ENCODE peak calls at places on chromosomes 5 and 9, in ten cellular contexts. One of them, this sample, is unnamed.

GRCh38 chr5:54090495-54091084 is 219.8 kb downstream of the ARL15 start:
- DNase-seq in islet precursor cell: no peak
- DNase-seq in amniotic epithelial cell: peak
- DNase-seq in HTR-8/SVneo: peak
- DNase-seq in cardiac septum: no peak
- DNase-seq in PC-3: peak
- DNase-seq in NCI-H748 treated with DMSO at 0.1 percent for 48 hours: no peak
- DNase-seq in stimulated activated CD4-positive, alpha-beta T cell treated with anti-CD3 and anti-CD28 coated beads, Interleukin-4, amount 100 ng/mL, for 4 hours: no peak
- DNase-seq in NCI-H2081: no peak
- DNase-seq in midbrain: no peak
- DNase-seq in this sample: peak

GRCh38 chr9:87494970-87495471 is 2.6 kb upstream of the DAPK1 start:
- DNase-seq in NCI-H2081: no peak
- DNase-seq in amniotic epithelial cell: peak
- DNase-seq in NCI-H748 treated with DMSO at 0.1 percent for 48 hours: no peak
- DNase-seq in cardiac septum: no peak
- DNase-seq in islet precursor cell: peak
- DNase-seq in PC-3: no peak
- DNase-seq in HTR-8/SVneo: no peak
- DNase-seq in stimulated activated CD4-positive, alpha-beta T cell treated with anti-CD3 and anti-CD28 coated beads, Interleukin-4, amount 100 ng/mL, for 4 hours: no peak
- DNase-seq in midbrain: no peak
- DNase-seq in this sample: no peak

GRCh38 chr5:125700380-125700856 is 722.8 kb upstream of the GRAMD2B start:
- DNase-seq in stimulated activated CD4-positive, alpha-beta T cell treated with anti-CD3 and anti-CD28 coated beads, Interleukin-4, amount 100 ng/mL, for 4 hours: no peak
- DNase-seq in midbrain: no peak
- DNase-seq in amniotic epithelial cell: peak
- DNase-seq in islet precursor cell: no peak
- DNase-seq in NCI-H748 treated with DMSO at 0.1 percent for 48 hours: peak
- DNase-seq in NCI-H2081: peak
- DNase-seq in HTR-8/SVneo: no peak
- DNase-seq in cardiac septum: no peak
- DNase-seq in PC-3: peak
- DNase-seq in this sample: peak

GRCh38 chr5:103424453-103425205 is 138.0 kb downstream of the NUDT12 start:
- DNase-seq in NCI-H748 treated with DMSO at 0.1 percent for 48 hours: no peak
- DNase-seq in stimulated activated CD4-positive, alpha-beta T cell treated with anti-CD3 and anti-CD28 coated beads, Interleukin-4, amount 100 ng/mL, for 4 hours: no peak
- DNase-seq in islet precursor cell: no peak
- DNase-seq in cardiac septum: no peak
- DNase-seq in amniotic epithelial cell: peak
- DNase-seq in PC-3: no peak
- DNase-seq in NCI-H2081: no peak
- DNase-seq in midbrain: no peak
- DNase-seq in HTR-8/SVneo: no peak
- DNase-seq in this sample: peak

GRCh38 chr5:2168601-2169416 is 286.1 kb upstream of the IRX4 start:
- DNase-seq in amniotic epithelial cell: no peak
- DNase-seq in PC-3: no peak
- DNase-seq in NCI-H2081: no peak
- DNase-seq in NCI-H748 treated with DMSO at 0.1 percent for 48 hours: no peak
- DNase-seq in cardiac septum: no peak
- DNase-seq in islet precursor cell: no peak
- DNase-seq in stimulated activated CD4-positive, alpha-beta T cell treated with anti-CD3 and anti-CD28 coated beads, Interleukin-4, amount 100 ng/mL, for 4 hours: no peak
- DNase-seq in midbrain: no peak
- DNase-seq in HTR-8/SVneo: no peak
- DNase-seq in this sample: no peak

GRCh38 chr9:35904966-35905781 is 828 bp upstream of the HRCT1 start:
- DNase-seq in NCI-H2081: no peak
- DNase-seq in amniotic epithelial cell: peak
- DNase-seq in islet precursor cell: peak
- DNase-seq in HTR-8/SVneo: no peak
- DNase-seq in PC-3: peak
- DNase-seq in midbrain: no peak
- DNase-seq in stimulated activated CD4-positive, alpha-beta T cell treated with anti-CD3 and anti-CD28 coated beads, Interleukin-4, amount 100 ng/mL, for 4 hours: no peak
- DNase-seq in NCI-H748 treated with DMSO at 0.1 percent for 48 hours: no peak
- DNase-seq in cardiac septum: no peak
- DNase-seq in this sample: peak

GRCh38 chr5:347712-348284 is 26.3 kb downstream of the AHRR start:
- DNase-seq in islet precursor cell: no peak
- DNase-seq in amniotic epithelial cell: no peak
- DNase-seq in HTR-8/SVneo: no peak
- DNase-seq in PC-3: no peak
- DNase-seq in midbrain: no peak
- DNase-seq in stimulated activated CD4-positive, alpha-beta T cell treated with anti-CD3 and anti-CD28 coated beads, Interleukin-4, amount 100 ng/mL, for 4 hours: no peak
- DNase-seq in cardiac septum: no peak
- DNase-seq in NCI-H2081: no peak
- DNase-seq in NCI-H748 treated with DMSO at 0.1 percent for 48 hours: no peak
- DNase-seq in this sample: no peak

GRCh38 chr9:109251080-109251775 is 69.6 kb downstream of the EPB41L4B start:
- DNase-seq in NCI-H2081: peak
- DNase-seq in islet precursor cell: peak
- DNase-seq in amniotic epithelial cell: peak
- DNase-seq in stimulated activated CD4-positive, alpha-beta T cell treated with anti-CD3 and anti-CD28 coated beads, Interleukin-4, amount 100 ng/mL, for 4 hours: no peak
- DNase-seq in cardiac septum: no peak
- DNase-seq in HTR-8/SVneo: no peak
- DNase-seq in PC-3: peak
- DNase-seq in midbrain: no peak
- DNase-seq in NCI-H748 treated with DMSO at 0.1 percent for 48 hours: peak
- DNase-seq in this sample: peak

GRCh38 chr9:72648324-72648723 is 126.9 kb downstream of the TMC1 start:
- DNase-seq in NCI-H748 treated with DMSO at 0.1 percent for 48 hours: no peak
- DNase-seq in midbrain: no peak
- DNase-seq in stimulated activated CD4-positive, alpha-beta T cell treated with anti-CD3 and anti-CD28 coated beads, Interleukin-4, amount 100 ng/mL, for 4 hours: no peak
- DNase-seq in NCI-H2081: no peak
- DNase-seq in islet precursor cell: no peak
- DNase-seq in PC-3: no peak
- DNase-seq in cardiac septum: no peak
- DNase-seq in amniotic epithelial cell: no peak
- DNase-seq in HTR-8/SVneo: no peak
- DNase-seq in this sample: no peak

GRCh38 chr9:129237195-129237611 is 59.1 kb upstream of the IER5L start:
- DNase-seq in islet precursor cell: peak
- DNase-seq in stimulated activated CD4-positive, alpha-beta T cell treated with anti-CD3 and anti-CD28 coated beads, Interleukin-4, amount 100 ng/mL, for 4 hours: peak
- DNase-seq in HTR-8/SVneo: peak
- DNase-seq in amniotic epithelial cell: peak
- DNase-seq in NCI-H748 treated with DMSO at 0.1 percent for 48 hours: no peak
- DNase-seq in midbrain: no peak
- DNase-seq in PC-3: peak
- DNase-seq in NCI-H2081: no peak
- DNase-seq in cardiac septum: no peak
- DNase-seq in this sample: peak

GRCh38 chr5:7078090-7078489 is 317.8 kb upstream of the ADCY2 start:
- DNase-seq in HTR-8/SVneo: no peak
- DNase-seq in stimulated activated CD4-positive, alpha-beta T cell treated with anti-CD3 and anti-CD28 coated beads, Interleukin-4, amount 100 ng/mL, for 4 hours: no peak
- DNase-seq in midbrain: no peak
- DNase-seq in islet precursor cell: no peak
- DNase-seq in cardiac septum: no peak
- DNase-seq in NCI-H2081: no peak
- DNase-seq in amniotic epithelial cell: no peak
- DNase-seq in PC-3: no peak
- DNase-seq in NCI-H748 treated with DMSO at 0.1 percent for 48 hours: peak
- DNase-seq in this sample: no peak

GRCh38 chr9:34589656-34590375 is at the start of gene CNTFR:
- DNase-seq in cardiac septum: no peak
- DNase-seq in amniotic epithelial cell: no peak
- DNase-seq in HTR-8/SVneo: no peak
- DNase-seq in islet precursor cell: peak
- DNase-seq in midbrain: peak
- DNase-seq in stimulated activated CD4-positive, alpha-beta T cell treated with anti-CD3 and anti-CD28 coated beads, Interleukin-4, amount 100 ng/mL, for 4 hours: peak
- DNase-seq in PC-3: no peak
- DNase-seq in NCI-H2081: peak
- DNase-seq in NCI-H748 treated with DMSO at 0.1 percent for 48 hours: peak
- DNase-seq in this sample: peak

GRCh38 chr5:586751-587285 is 25.3 kb upstream of the CEP72 start:
- DNase-seq in midbrain: no peak
- DNase-seq in NCI-H2081: no peak
- DNase-seq in stimulated activated CD4-positive, alpha-beta T cell treated with anti-CD3 and anti-CD28 coated beads, Interleukin-4, amount 100 ng/mL, for 4 hours: no peak
- DNase-seq in islet precursor cell: no peak
- DNase-seq in cardiac septum: peak
- DNase-seq in amniotic epithelial cell: no peak
- DNase-seq in PC-3: peak
- DNase-seq in NCI-H748 treated with DMSO at 0.1 percent for 48 hours: no peak
- DNase-seq in HTR-8/SVneo: no peak
- DNase-seq in this sample: no peak

GRCh38 chr5:16659536-16659935 is 42.7 kb upstream of the RETREG1 start:
- DNase-seq in stimulated activated CD4-positive, alpha-beta T cell treated with anti-CD3 and anti-CD28 coated beads, Interleukin-4, amount 100 ng/mL, for 4 hours: no peak
- DNase-seq in islet precursor cell: no peak
- DNase-seq in NCI-H748 treated with DMSO at 0.1 percent for 48 hours: no peak
- DNase-seq in HTR-8/SVneo: no peak
- DNase-seq in PC-3: no peak
- DNase-seq in midbrain: no peak
- DNase-seq in NCI-H2081: no peak
- DNase-seq in cardiac septum: no peak
- DNase-seq in amniotic epithelial cell: peak
- DNase-seq in this sample: no peak

GRCh38 chr5:115549154-115549553 is 4.6 kb upstream of the FEM1C start:
- DNase-seq in NCI-H748 treated with DMSO at 0.1 percent for 48 hours: peak
- DNase-seq in PC-3: peak
- DNase-seq in islet precursor cell: no peak
- DNase-seq in cardiac septum: no peak
- DNase-seq in amniotic epithelial cell: no peak
- DNase-seq in NCI-H2081: no peak
- DNase-seq in stimulated activated CD4-positive, alpha-beta T cell treated with anti-CD3 and anti-CD28 coated beads, Interleukin-4, amount 100 ng/mL, for 4 hours: no peak
- DNase-seq in HTR-8/SVneo: no peak
- DNase-seq in midbrain: no peak
- DNase-seq in this sample: no peak

GRCh38 chr9:92393686-92394085 is 10.7 kb downstream of the OGN start:
- DNase-seq in stimulated activated CD4-positive, alpha-beta T cell treated with anti-CD3 and anti-CD28 coated beads, Interleukin-4, amount 100 ng/mL, for 4 hours: no peak
- DNase-seq in amniotic epithelial cell: no peak
- DNase-seq in NCI-H748 treated with DMSO at 0.1 percent for 48 hours: no peak
- DNase-seq in midbrain: no peak
- DNase-seq in islet precursor cell: no peak
- DNase-seq in PC-3: no peak
- DNase-seq in cardiac septum: no peak
- DNase-seq in HTR-8/SVneo: no peak
- DNase-seq in NCI-H2081: no peak
- DNase-seq in this sample: no peak

GRCh38 chr5:139765409-139766217 is 30.0 kb upstream of the PSD2 start:
- DNase-seq in stimulated activated CD4-positive, alpha-beta T cell treated with anti-CD3 and anti-CD28 coated beads, Interleukin-4, amount 100 ng/mL, for 4 hours: peak
- DNase-seq in PC-3: peak
- DNase-seq in cardiac septum: peak
- DNase-seq in NCI-H2081: peak
- DNase-seq in midbrain: peak
- DNase-seq in HTR-8/SVneo: peak
- DNase-seq in NCI-H748 treated with DMSO at 0.1 percent for 48 hours: peak
- DNase-seq in islet precursor cell: peak
- DNase-seq in amniotic epithelial cell: peak
- DNase-seq in this sample: peak

GRCh38 chr5:138177936-138178515 is 404 bp downstream of the BRD8 start:
- DNase-seq in NCI-H748 treated with DMSO at 0.1 percent for 48 hours: peak
- DNase-seq in stimulated activated CD4-positive, alpha-beta T cell treated with anti-CD3 and anti-CD28 coated beads, Interleukin-4, amount 100 ng/mL, for 4 hours: no peak
- DNase-seq in PC-3: peak
- DNase-seq in midbrain: peak
- DNase-seq in amniotic epithelial cell: peak
- DNase-seq in islet precursor cell: no peak
- DNase-seq in HTR-8/SVneo: peak
- DNase-seq in cardiac septum: no peak
- DNase-seq in NCI-H2081: no peak
- DNase-seq in this sample: peak

GRCh38 chr5:178434851-178435250 is 155.3 kb downstream of the COL23A1 start:
- DNase-seq in islet precursor cell: no peak
- DNase-seq in PC-3: no peak
- DNase-seq in NCI-H748 treated with DMSO at 0.1 percent for 48 hours: no peak
- DNase-seq in midbrain: peak
- DNase-seq in amniotic epithelial cell: no peak
- DNase-seq in HTR-8/SVneo: no peak
- DNase-seq in cardiac septum: no peak
- DNase-seq in stimulated activated CD4-positive, alpha-beta T cell treated with anti-CD3 and anti-CD28 coated beads, Interleukin-4, amount 100 ng/mL, for 4 hours: no peak
- DNase-seq in NCI-H2081: no peak
- DNase-seq in this sample: no peak

GRCh38 chr5:5291357-5291756 is 131.1 kb upstream of the ICE1 start:
- DNase-seq in NCI-H748 treated with DMSO at 0.1 percent for 48 hours: no peak
- DNase-seq in islet precursor cell: peak
- DNase-seq in HTR-8/SVneo: peak
- DNase-seq in cardiac septum: no peak
- DNase-seq in amniotic epithelial cell: no peak
- DNase-seq in stimulated activated CD4-positive, alpha-beta T cell treated with anti-CD3 and anti-CD28 coated beads, Interleukin-4, amount 100 ng/mL, for 4 hours: no peak
- DNase-seq in NCI-H2081: no peak
- DNase-seq in PC-3: peak
- DNase-seq in midbrain: no peak
- DNase-seq in this sample: no peak

GRCh38 chr5:96175090-96175489 is 213.4 kb upstream of the ELL2 start:
- DNase-seq in stimulated activated CD4-positive, alpha-beta T cell treated with anti-CD3 and anti-CD28 coated beads, Interleukin-4, amount 100 ng/mL, for 4 hours: no peak
- DNase-seq in HTR-8/SVneo: no peak
- DNase-seq in midbrain: no peak
- DNase-seq in amniotic epithelial cell: peak
- DNase-seq in NCI-H2081: no peak
- DNase-seq in PC-3: peak
- DNase-seq in NCI-H748 treated with DMSO at 0.1 percent for 48 hours: no peak
- DNase-seq in cardiac septum: no peak
- DNase-seq in islet precursor cell: no peak
- DNase-seq in this sample: no peak

GRCh38 chr5:142364251-142365145 is 39.7 kb upstream of the SPRY4 start:
- DNase-seq in stimulated activated CD4-positive, alpha-beta T cell treated with anti-CD3 and anti-CD28 coated beads, Interleukin-4, amount 100 ng/mL, for 4 hours: no peak
- DNase-seq in HTR-8/SVneo: no peak
- DNase-seq in NCI-H748 treated with DMSO at 0.1 percent for 48 hours: peak
- DNase-seq in PC-3: no peak
- DNase-seq in NCI-H2081: no peak
- DNase-seq in islet precursor cell: peak
- DNase-seq in amniotic epithelial cell: no peak
- DNase-seq in midbrain: no peak
- DNase-seq in cardiac septum: peak
- DNase-seq in this sample: peak

GRCh38 chr9:14962193-14962899 is 52.1 kb upstream of the FREM1 start:
- DNase-seq in PC-3: peak
- DNase-seq in midbrain: no peak
- DNase-seq in HTR-8/SVneo: no peak
- DNase-seq in islet precursor cell: no peak
- DNase-seq in NCI-H2081: no peak
- DNase-seq in stimulated activated CD4-positive, alpha-beta T cell treated with anti-CD3 and anti-CD28 coated beads, Interleukin-4, amount 100 ng/mL, for 4 hours: no peak
- DNase-seq in NCI-H748 treated with DMSO at 0.1 percent for 48 hours: no peak
- DNase-seq in cardiac septum: no peak
- DNase-seq in amniotic epithelial cell: no peak
- DNase-seq in this sample: no peak

GRCh38 chr9:87479801-87480201 is 17.9 kb upstream of the DAPK1 start:
- DNase-seq in PC-3: no peak
- DNase-seq in NCI-H748 treated with DMSO at 0.1 percent for 48 hours: no peak
- DNase-seq in midbrain: peak
- DNase-seq in NCI-H2081: no peak
- DNase-seq in cardiac septum: no peak
- DNase-seq in islet precursor cell: no peak
- DNase-seq in amniotic epithelial cell: peak
- DNase-seq in HTR-8/SVneo: no peak
- DNase-seq in stimulated activated CD4-positive, alpha-beta T cell treated with anti-CD3 and anti-CD28 coated beads, Interleukin-4, amount 100 ng/mL, for 4 hours: no peak
- DNase-seq in this sample: no peak

GRCh38 chr9:88821033-88821748 is 170.1 kb upstream of the S1PR3 start:
- DNase-seq in islet precursor cell: no peak
- DNase-seq in cardiac septum: no peak
- DNase-seq in NCI-H748 treated with DMSO at 0.1 percent for 48 hours: no peak
- DNase-seq in HTR-8/SVneo: no peak
- DNase-seq in PC-3: no peak
- DNase-seq in amniotic epithelial cell: no peak
- DNase-seq in stimulated activated CD4-positive, alpha-beta T cell treated with anti-CD3 and anti-CD28 coated beads, Interleukin-4, amount 100 ng/mL, for 4 hours: no peak
- DNase-seq in midbrain: no peak
- DNase-seq in NCI-H2081: no peak
- DNase-seq in this sample: no peak

GRCh38 chr9:81562221-81563019 is 126.9 kb downstream of the TLE1 start:
- DNase-seq in amniotic epithelial cell: peak
- DNase-seq in HTR-8/SVneo: peak
- DNase-seq in NCI-H2081: no peak
- DNase-seq in PC-3: peak
- DNase-seq in islet precursor cell: peak
- DNase-seq in midbrain: no peak
- DNase-seq in stimulated activated CD4-positive, alpha-beta T cell treated with anti-CD3 and anti-CD28 coated beads, Interleukin-4, amount 100 ng/mL, for 4 hours: no peak
- DNase-seq in NCI-H748 treated with DMSO at 0.1 percent for 48 hours: no peak
- DNase-seq in cardiac septum: no peak
- DNase-seq in this sample: peak